ENCODE peak calls at places on chromosomes 11 and 22, in nine cellular contexts. One of them, this sample, is unnamed. For H3K4me1, the result is how much of the 10 kb centered on the place peaks cover.

GRCh38 chr11:21460082-21460481 is 732.8 kb upstream of the ANO5 start:
- DNase-seq in HepG2: no peak
- DNase-seq in SK-N-SH: no peak
- DNase-seq in transverse colon: no peak
- DNase-seq in cardiac muscle cell: no peak
- DNase-seq in hepatocyte: no peak
- DNase-seq in thoracic aorta: no peak
- DNase-seq in keratinocyte: no peak
- DNase-seq in CD8-positive, alpha-beta T cell: no peak
- DNase-seq in this sample: no peak

GRCh38 chr22:33325232-33326004 is 267.2 kb upstream of the SYN3 start:
- DNase-seq in HepG2: no peak
- DNase-seq in SK-N-SH: no peak
- DNase-seq in transverse colon: no peak
- DNase-seq in cardiac muscle cell: peak
- DNase-seq in hepatocyte: peak
- DNase-seq in thoracic aorta: no peak
- DNase-seq in keratinocyte: no peak
- DNase-seq in CD8-positive, alpha-beta T cell: no peak
- DNase-seq in this sample: no peak

GRCh38 chr22:31045900-31046587 is 35.1 kb upstream of the SMTN start:
- DNase-seq in HepG2: no peak
- DNase-seq in SK-N-SH: no peak
- DNase-seq in transverse colon: no peak
- DNase-seq in cardiac muscle cell: peak
- DNase-seq in hepatocyte: no peak
- DNase-seq in thoracic aorta: no peak
- DNase-seq in keratinocyte: no peak
- DNase-seq in CD8-positive, alpha-beta T cell: no peak
- DNase-seq in this sample: no peak

GRCh38 chr22:45225732-45226560 is 14.7 kb downstream of the KIAA0930 start:
- DNase-seq in HepG2: peak
- DNase-seq in SK-N-SH: no peak
- DNase-seq in transverse colon: peak
- DNase-seq in cardiac muscle cell: no peak
- DNase-seq in hepatocyte: peak
- DNase-seq in thoracic aorta: no peak
- DNase-seq in keratinocyte: no peak
- DNase-seq in CD8-positive, alpha-beta T cell: no peak
- DNase-seq in this sample: no peak

GRCh38 chr22:38938925-38939324 is 18.5 kb upstream of the APOBEC3A start:
- DNase-seq in HepG2: no peak
- DNase-seq in SK-N-SH: no peak
- DNase-seq in transverse colon: no peak
- DNase-seq in cardiac muscle cell: no peak
- DNase-seq in hepatocyte: no peak
- DNase-seq in thoracic aorta: no peak
- DNase-seq in keratinocyte: no peak
- DNase-seq in CD8-positive, alpha-beta T cell: no peak
- DNase-seq in this sample: no peak

GRCh38 chr11:94727766-94728165 is 40.4 kb upstream of the AMOTL1 start:
- DNase-seq in HepG2: no peak
- DNase-seq in SK-N-SH: no peak
- DNase-seq in transverse colon: no peak
- DNase-seq in cardiac muscle cell: no peak
- DNase-seq in hepatocyte: no peak
- DNase-seq in thoracic aorta: no peak
- DNase-seq in keratinocyte: no peak
- DNase-seq in CD8-positive, alpha-beta T cell: no peak
- DNase-seq in this sample: no peak

GRCh38 chr11:57273448-57274058 is 36.5 kb upstream of the APLNR start:
- DNase-seq in HepG2: no peak
- DNase-seq in SK-N-SH: no peak
- DNase-seq in transverse colon: no peak
- DNase-seq in cardiac muscle cell: no peak
- DNase-seq in hepatocyte: no peak
- DNase-seq in thoracic aorta: no peak
- DNase-seq in keratinocyte: no peak
- DNase-seq in CD8-positive, alpha-beta T cell: no peak
- DNase-seq in this sample: no peak

GRCh38 chr11:130763087-130763980 is 152.9 kb downstream of the SNX19 start:
- DNase-seq in HepG2: no peak
- DNase-seq in SK-N-SH: no peak
- DNase-seq in transverse colon: no peak
- DNase-seq in cardiac muscle cell: no peak
- DNase-seq in hepatocyte: no peak
- DNase-seq in thoracic aorta: no peak
- DNase-seq in keratinocyte: no peak
- DNase-seq in CD8-positive, alpha-beta T cell: no peak
- DNase-seq in this sample: no peak

GRCh38 chr11:16784671-16785070 is 46.2 kb downstream of the C11orf58 start:
- DNase-seq in HepG2: no peak
- DNase-seq in SK-N-SH: no peak
- DNase-seq in transverse colon: no peak
- DNase-seq in cardiac muscle cell: no peak
- DNase-seq in hepatocyte: no peak
- DNase-seq in thoracic aorta: no peak
- DNase-seq in keratinocyte: no peak
- DNase-seq in CD8-positive, alpha-beta T cell: no peak
- DNase-seq in this sample: no peak
- H3K4me1 ChIP-seq in HepG2: half or more
- H3K4me1 ChIP-seq in SK-N-SH: under half
- H3K4me1 ChIP-seq in transverse colon: under half
- H3K4me1 ChIP-seq in cardiac muscle cell: under half
- H3K4me1 ChIP-seq in hepatocyte: under half
- H3K4me1 ChIP-seq in thoracic aorta: under half
- H3K4me1 ChIP-seq in keratinocyte: under half
- H3K4me1 ChIP-seq in CD8-positive, alpha-beta T cell: under half
- H3K4me1 ChIP-seq in this sample: under half

DNA sequence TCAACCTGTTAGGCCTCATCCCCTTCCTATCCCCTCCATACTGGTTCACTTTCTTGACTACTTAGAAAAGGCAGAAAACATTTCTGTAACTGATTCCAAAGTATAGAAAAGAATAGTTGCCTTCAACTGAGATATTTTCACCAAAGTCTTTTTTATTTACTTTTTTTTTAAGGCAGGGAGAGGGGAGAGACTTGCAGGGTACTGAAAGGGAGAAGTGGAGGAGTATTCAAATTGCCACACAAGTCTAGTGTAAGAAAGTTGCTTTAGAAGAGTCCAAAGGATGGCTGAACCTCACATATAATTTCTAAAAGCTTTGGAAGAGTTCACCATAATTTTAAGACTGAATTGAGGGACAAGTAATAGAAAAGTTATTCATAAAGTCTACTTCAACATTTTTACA is 6.3 kb downstream of the PHF21A start:
- DNase-seq in HepG2: no peak
- DNase-seq in SK-N-SH: no peak
- DNase-seq in transverse colon: no peak
- DNase-seq in cardiac muscle cell: no peak
- DNase-seq in hepatocyte: no peak
- DNase-seq in thoracic aorta: no peak
- DNase-seq in keratinocyte: no peak
- DNase-seq in CD8-positive, alpha-beta T cell: no peak
- DNase-seq in this sample: no peak
- H3K27ac ChIP-seq in HepG2: no peak
- H3K27ac ChIP-seq in SK-N-SH: no peak
- H3K27ac ChIP-seq in transverse colon: no peak
- H3K27ac ChIP-seq in cardiac muscle cell: peak
- H3K27ac ChIP-seq in hepatocyte: no peak
- H3K27ac ChIP-seq in thoracic aorta: no peak
- H3K27ac ChIP-seq in keratinocyte: no peak
- H3K27ac ChIP-seq in CD8-positive, alpha-beta T cell: no peak
- H3K27ac ChIP-seq in this sample: peak

DNA sequence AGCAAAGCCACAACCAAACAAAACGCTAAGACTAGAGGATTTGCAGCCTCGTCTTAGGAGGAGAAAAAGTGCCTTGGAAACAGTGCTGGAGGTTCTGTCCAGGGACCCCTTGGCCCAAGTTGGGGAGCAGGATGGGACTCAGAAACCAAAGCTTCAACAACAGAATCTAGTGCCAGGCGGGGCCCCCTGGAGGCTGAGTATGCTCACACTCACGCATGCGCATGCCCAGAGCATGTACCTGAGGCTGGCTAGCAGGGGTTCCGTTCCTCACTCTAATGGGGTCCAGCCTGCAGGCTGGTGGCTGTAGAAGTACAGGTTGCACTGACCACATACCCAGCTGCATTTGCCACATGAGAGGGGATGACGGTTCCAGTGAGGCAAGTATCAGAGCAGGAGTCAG is 568.6 kb upstream of the CADM1 start:
- DNase-seq in HepG2: no peak
- DNase-seq in SK-N-SH: peak
- DNase-seq in transverse colon: no peak
- DNase-seq in cardiac muscle cell: no peak
- DNase-seq in hepatocyte: peak
- DNase-seq in thoracic aorta: no peak
- DNase-seq in keratinocyte: no peak
- DNase-seq in CD8-positive, alpha-beta T cell: no peak
- DNase-seq in this sample: no peak
- TF ChIP-seq CTCF in HepG2: peak
- TF ChIP-seq CTCF in SK-N-SH: peak
- TF ChIP-seq CTCF in transverse colon: no peak
- TF ChIP-seq CTCF in cardiac muscle cell: no peak
- TF ChIP-seq CTCF in hepatocyte: no peak
- TF ChIP-seq CTCF in thoracic aorta: no peak
- TF ChIP-seq CTCF in keratinocyte: peak
- TF ChIP-seq CTCF in CD8-positive, alpha-beta T cell: no peak
- TF ChIP-seq CTCF in this sample: no peak

DNA sequence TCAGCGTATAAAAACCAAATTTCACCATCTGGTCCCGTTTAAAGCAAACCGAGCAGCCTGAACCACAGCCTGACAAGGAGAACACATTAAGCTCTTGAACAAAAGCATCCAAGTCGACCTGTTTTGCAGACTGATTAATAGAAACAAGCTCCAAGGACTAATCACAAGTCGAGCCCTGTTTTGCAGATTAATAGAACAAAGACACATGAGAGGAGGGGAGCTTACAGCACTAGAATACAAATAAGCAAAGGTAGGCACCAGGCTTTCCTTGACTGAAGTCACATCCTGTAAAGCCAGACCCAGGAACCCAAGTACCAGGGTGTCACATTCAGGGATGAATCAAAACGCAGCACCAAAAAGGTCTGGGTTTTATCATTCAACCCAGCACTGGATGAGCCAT is 104.8 kb downstream of the MPPED2 start:
- DNase-seq in HepG2: no peak
- DNase-seq in SK-N-SH: peak
- DNase-seq in transverse colon: no peak
- DNase-seq in cardiac muscle cell: peak
- DNase-seq in hepatocyte: no peak
- DNase-seq in thoracic aorta: no peak
- DNase-seq in keratinocyte: no peak
- DNase-seq in CD8-positive, alpha-beta T cell: no peak
- DNase-seq in this sample: no peak
- H3K4me1 ChIP-seq in HepG2: under half
- H3K4me1 ChIP-seq in SK-N-SH: under half
- H3K4me1 ChIP-seq in transverse colon: under half
- H3K4me1 ChIP-seq in cardiac muscle cell: under half
- H3K4me1 ChIP-seq in hepatocyte: under half
- H3K4me1 ChIP-seq in thoracic aorta: half or more
- H3K4me1 ChIP-seq in keratinocyte: under half
- H3K4me1 ChIP-seq in CD8-positive, alpha-beta T cell: under half
- H3K4me1 ChIP-seq in this sample: under half